ENCODE peak calls at places on chromosomes 11 and 22, in seven cellular contexts. G is left ventricle myocardium inferior, R is AG09309, L is AG09319, N is AG10803, M is hepatocyte, B is psoas muscle. Z is an unnamed sample.

GRCh38 chr11:11818529-11819121 is 23.1 kb upstream of the USP47 start:
- DNase-seq in B (no peak), L (no peak), M (no peak), N (no peak), G (no peak), R (no peak), Z (no peak)

GRCh38 chr11:73797457-73797856 is 9.8 kb downstream of the MRPL48 start:
- DNase-seq in R (no peak), M (no peak), L (no peak), B (peak), N (no peak), G (peak), Z (no peak)

GRCh38 chr11:126121316-126121715 is 58.6 kb upstream of the CDON start:
- DNase-seq in B (no peak), R (no peak), G (no peak), L (no peak), M (no peak), N (no peak), Z (no peak)

GRCh38 chr11:47212938-47213337 is 1.8 kb upstream of the DDB2 start:
- DNase-seq in N (no peak), L (no peak), G (no peak), B (no peak), M (peak), R (no peak), Z (no peak)

GRCh38 chr22:43247546-43248260 is 60.8 kb upstream of the TTLL12 start:
- DNase-seq in N (no peak), B (no peak), M (no peak), G (no peak), L (no peak), R (no peak), Z (no peak)

GRCh38 chr22:29244785-29245625 is 22.8 kb downstream of the RHBDD3 start:
- DNase-seq in G (no peak), N (no peak), M (no peak), R (no peak), L (no peak), B (no peak), Z (no peak)

GRCh38 chr22:48340727-48341709 is 1486.7 kb downstream of the BRD1 start:
- DNase-seq in B (no peak), N (no peak), L (no peak), G (no peak), R (no peak), M (no peak), Z (no peak)

GRCh38 chr11:79219186-79220045 is 221.4 kb downstream of the TENM4 start:
- DNase-seq in M (no peak), B (no peak), G (no peak), L (no peak), R (no peak), N (peak), Z (no peak)

GRCh38 chr11:108203075-108203474 is 19.4 kb downstream of the NPAT start:
- DNase-seq in L (no peak), G (no peak), B (no peak), M (no peak), R (no peak), N (no peak), Z (no peak)

GRCh38 chr11:128291835-128292234 is 295.5 kb downstream of the ETS1 start:
- DNase-seq in B (no peak), L (no peak), G (no peak), M (no peak), R (no peak), N (no peak), Z (no peak)

GRCh38 chr22:36339171-36340065 is 48.3 kb downstream of the MYH9 start:
- DNase-seq in R (peak), L (no peak), M (no peak), N (peak), B (no peak), G (no peak), Z (no peak)

GRCh38 chr11:3659595-3660515 is 11.3 kb downstream of the CHRNA10 start:
- DNase-seq in G (no peak), B (no peak), N (no peak), R (no peak), M (no peak), L (no peak), Z (no peak)

GRCh38 chr22:23686416-23687024 is 4.3 kb upstream of the RGL4 start:
- DNase-seq in L (no peak), N (no peak), M (no peak), G (no peak), B (no peak), R (no peak), Z (no peak)

GRCh38 chr11:47641585-47642098 is 717 bp downstream of the MTCH2 start:
- DNase-seq in B (no peak), G (no peak), N (no peak), L (no peak), M (no peak), R (no peak), Z (no peak)

GRCh38 chr11:71391352-71391751 is 56.8 kb downstream of the DHCR7 start:
- DNase-seq in B (no peak), N (no peak), L (no peak), M (no peak), R (no peak), G (no peak), Z (no peak)

GRCh38 chr11:88280673-88281316 is 56.7 kb downstream of the CTSC start:
- DNase-seq in L (no peak), M (no peak), N (peak), R (peak), B (no peak), G (no peak), Z (no peak)

GRCh38 chr22:41535244-41535643 is 9.0 kb downstream of the POLR3H start:
- DNase-seq in B (no peak), R (no peak), G (no peak), M (peak), L (no peak), N (no peak), Z (no peak)

GRCh38 chr22:24994070-24994763 is 41.7 kb downstream of the KIAA1671 start:
- DNase-seq in B (no peak), N (peak), L (no peak), M (peak), G (no peak), R (no peak), Z (no peak)

GRCh38 chr11:116871248-116871647 is 33.8 kb upstream of the APOA1 start:
- DNase-seq in L (no peak), M (no peak), R (peak), B (no peak), N (peak), G (no peak), Z (no peak)

GRCh38 chr22:23786752-23787599 is at the start of gene SMARCB1:
- DNase-seq in L (peak), G (peak), M (peak), N (peak), R (peak), B (peak), Z (no peak)

GRCh38 chr11:21986361-21986760 is 206.5 kb upstream of the ANO5 start:
- DNase-seq in N (no peak), B (no peak), M (no peak), R (no peak), G (no peak), L (no peak), Z (no peak)

GRCh38 chr11:21988477-21988876 is 204.4 kb upstream of the ANO5 start:
- DNase-seq in B (no peak), M (peak), R (no peak), G (no peak), N (no peak), L (no peak), Z (no peak)
- TF ChIP-seq CTCF in B (peak), M (peak), R (no peak), G (peak), N (no peak), L (no peak), Z (no peak)

DNA sequence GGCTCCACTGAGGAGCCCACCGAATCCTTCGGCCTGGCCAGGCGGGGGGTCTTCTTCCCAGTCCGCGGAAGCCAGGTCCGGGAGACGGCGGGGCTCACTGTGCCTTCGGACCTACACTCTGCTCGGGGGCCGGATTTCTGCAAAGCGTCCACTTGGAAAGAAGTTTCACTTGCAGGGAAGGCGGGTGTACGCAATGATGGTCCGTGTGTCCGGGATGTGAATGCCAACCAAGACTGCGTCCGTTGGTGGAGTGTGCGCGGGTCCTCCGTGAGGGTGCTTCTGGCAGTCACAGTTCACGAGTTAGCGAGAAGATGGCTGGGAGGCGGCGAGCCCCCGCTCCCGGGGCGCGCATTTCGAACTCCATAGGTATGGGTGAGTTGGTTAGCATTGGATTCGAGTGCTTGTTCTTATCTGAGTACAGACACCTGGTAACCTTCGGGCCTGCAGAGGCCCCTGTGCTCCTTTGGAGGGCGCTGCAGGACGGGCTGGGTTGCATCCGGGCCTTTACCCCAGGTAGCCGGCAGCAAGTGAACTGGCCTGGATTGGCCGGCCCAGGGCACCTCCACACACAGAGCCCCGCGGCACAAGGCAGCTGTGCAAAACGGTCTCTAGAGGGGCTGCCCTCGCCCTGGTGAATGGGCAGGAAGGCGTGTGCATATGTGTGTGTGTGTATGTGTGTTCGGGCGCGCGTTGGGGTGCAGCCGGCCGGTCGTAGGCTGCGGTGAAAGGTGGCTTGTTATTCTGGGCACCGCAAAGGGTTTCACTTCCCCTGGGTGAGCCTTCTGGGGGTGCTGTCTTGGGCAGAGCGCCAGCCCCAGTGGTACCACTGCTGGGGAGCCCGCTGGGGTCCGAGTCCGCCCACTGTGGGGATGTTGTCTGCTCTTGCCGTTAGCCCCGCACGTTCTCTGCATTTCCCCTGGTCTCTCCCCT is 13.3 kb upstream of the CYP2R1 start:
- DNase-seq in N (peak), B (peak), M (peak), G (peak), L (no peak), R (no peak), Z (no peak)
- TF ChIP-seq CTCF in N (peak), B (no peak), M (peak), G (peak), L (peak), R (peak), Z (peak)

GRCh38 chr11:86456075-86456939 is 81.6 kb downstream of the CCDC81 start:
- DNase-seq in G (peak), M (peak), L (peak), R (peak), B (peak), N (peak), Z (no peak)

GRCh38 chr11:86449993-86450629 is 75.4 kb downstream of the CCDC81 start:
- DNase-seq in B (no peak), N (no peak), R (no peak), G (no peak), L (no peak), M (no peak), Z (no peak)

GRCh38 chr11:86458294-86459001 is 83.8 kb downstream of the CCDC81 start:
- DNase-seq in M (no peak), L (no peak), N (peak), G (no peak), R (no peak), B (no peak), Z (no peak)

GRCh38 chr11:86459002-86459385 is 84.3 kb downstream of the CCDC81 start:
- DNase-seq in G (no peak), L (no peak), M (no peak), B (no peak), N (no peak), R (no peak), Z (no peak)

GRCh38 chr11:86453290-86454030 is 78.8 kb downstream of the CCDC81 start:
- DNase-seq in L (no peak), B (no peak), M (no peak), N (no peak), R (no peak), G (no peak), Z (no peak)
- TF ChIP-seq CTCF in L (no peak), B (no peak), M (no peak), N (no peak), R (no peak), G (no peak), Z (no peak)

GRCh38 chr11:115736146-115736545 is 231.9 kb upstream of the CADM1 start:
- DNase-seq in B (no peak), L (no peak), M (no peak), G (no peak), N (no peak), R (no peak), Z (no peak)
- TF ChIP-seq CTCF in B (no peak), L (no peak), M (no peak), G (no peak), N (no peak), R (no peak), Z (peak)

DNA sequence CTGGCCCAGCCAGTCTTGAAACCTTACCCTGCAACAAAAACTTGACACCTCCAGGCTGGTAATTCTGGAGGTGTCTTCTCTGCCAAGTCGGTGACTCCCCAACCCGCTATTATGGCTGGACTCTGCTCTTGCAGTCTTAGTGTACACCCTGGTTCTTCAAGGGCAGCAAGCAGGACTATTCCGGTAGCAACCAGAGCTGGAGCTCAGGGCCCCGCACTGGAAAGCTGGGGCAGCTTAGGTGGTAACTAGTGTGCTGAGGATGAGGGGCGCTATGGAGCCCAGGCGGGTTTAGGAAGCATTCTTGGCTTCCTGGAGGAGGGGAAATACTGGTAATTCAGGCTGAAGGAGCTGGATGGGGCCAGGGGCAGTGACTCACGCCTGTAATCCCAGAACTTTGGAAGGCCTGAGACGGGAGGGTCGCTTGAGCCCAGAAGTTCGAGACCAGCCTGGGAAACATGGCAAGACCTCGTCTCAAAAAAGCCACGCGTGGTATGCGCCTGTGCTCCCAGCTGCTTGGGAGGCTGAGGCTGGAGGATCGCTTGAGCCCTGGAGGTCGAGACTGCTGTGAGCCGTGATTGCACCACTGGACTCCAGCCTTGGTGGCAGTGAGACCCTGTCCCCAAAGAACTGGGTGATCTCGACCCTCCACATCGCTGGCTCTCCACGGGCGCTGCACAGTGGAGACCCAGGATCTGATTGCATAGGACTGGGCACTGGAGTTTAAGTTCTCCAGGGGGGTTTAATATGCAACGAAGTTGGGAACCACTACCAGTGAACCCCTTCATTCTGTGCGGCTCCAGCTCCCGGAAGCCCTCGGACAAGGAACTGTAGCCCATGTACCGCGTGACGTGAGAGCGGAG is 10.6 kb upstream of the AIFM3 start:
- DNase-seq in B (peak), G (no peak), N (no peak), R (no peak), L (no peak), M (peak), Z (no peak)
- TF ChIP-seq CTCF in B (no peak), G (no peak), N (no peak), R (no peak), L (no peak), M (no peak), Z (no peak)

GRCh38 chr11:58640386-58641023 is 18.0 kb downstream of the CNTF start:
- DNase-seq in B (no peak), R (no peak), L (no peak), N (no peak), G (no peak), M (no peak), Z (no peak)

GRCh38 chr11:58632510-58632909 is 10.0 kb downstream of the CNTF start:
- DNase-seq in L (no peak), N (no peak), R (no peak), G (no peak), B (no peak), M (no peak), Z (no peak)

GRCh38 chr11:58637367-58637766 is 14.9 kb downstream of the CNTF start:
- DNase-seq in G (no peak), B (no peak), R (no peak), M (no peak), L (no peak), N (no peak), Z (no peak)

GRCh38 chr11:58639103-58639502 is 16.6 kb downstream of the CNTF start:
- DNase-seq in L (no peak), R (no peak), M (no peak), N (no peak), B (no peak), G (no peak), Z (no peak)

GRCh38 chr11:58636587-58636986 is 14.1 kb downstream of the CNTF start:
- DNase-seq in G (no peak), N (no peak), L (no peak), R (no peak), B (no peak), M (no peak), Z (no peak)
- TF ChIP-seq CTCF in G (no peak), N (no peak), L (no peak), R (no peak), B (no peak), M (no peak), Z (no peak)

GRCh38 chr11:61718613-61719302 is 33.7 kb upstream of the MYRF start:
- DNase-seq in N (peak), L (peak), M (peak), G (peak), B (no peak), R (no peak), Z (no peak)
- TF ChIP-seq CTCF in N (no peak), L (no peak), M (no peak), G (no peak), B (no peak), R (no peak), Z (no peak)

GRCh38 chr11:66976048-66976467 is 954 bp downstream of the C11orf86 start:
- DNase-seq in M (peak), G (no peak), R (no peak), B (no peak), N (no peak), L (no peak), Z (no peak)
- TF ChIP-seq CTCF in M (peak), G (peak), R (peak), B (peak), N (peak), L (peak), Z (peak)

GRCh38 chr11:67119577-67120391 is 721 bp downstream of the KDM2A start:
- DNase-seq in N (no peak), G (no peak), L (no peak), R (no peak), M (peak), B (peak), Z (no peak)

GRCh38 chr11:67118059-67118766 is 850 bp upstream of the KDM2A start:
- DNase-seq in B (peak), G (peak), M (peak), N (peak), R (no peak), L (no peak), Z (no peak)

GRCh38 chr11:67117667-67118058 is 1.4 kb upstream of the KDM2A start:
- DNase-seq in B (peak), N (peak), R (no peak), M (peak), L (no peak), G (peak), Z (no peak)

GRCh38 chr11:67120456-67120855 is 1.4 kb downstream of the KDM2A start:
- DNase-seq in N (no peak), R (no peak), B (no peak), L (no peak), M (no peak), G (no peak), Z (no peak)

GRCh38 chr11:67118801-67119576 is at the start of gene KDM2A:
- DNase-seq in R (peak), N (peak), L (peak), M (peak), B (peak), G (peak), Z (peak)
- TF ChIP-seq CTCF in R (no peak), N (no peak), L (no peak), M (peak), B (peak), G (peak), Z (no peak)